ENCODE peak calls at places on chromosomes 3 and 15, in six cellular contexts. One of them, this sample, is unnamed.

GRCh38 chr3:44802006-44802405 is 40.4 kb downstream of the KIF15 start:
- DNase-seq in CD4-positive, alpha-beta memory T cell: no peak
- DNase-seq in MM.1S: no peak
- DNase-seq in HL-60: peak
- DNase-seq in SJSA1: no peak
- DNase-seq in sigmoid colon: no peak
- DNase-seq in this sample: no peak

GRCh38 chr15:82300883-82301282 is 38.3 kb downstream of the SAXO2 start:
- DNase-seq in SJSA1: no peak
- DNase-seq in HL-60: no peak
- DNase-seq in MM.1S: no peak
- DNase-seq in CD4-positive, alpha-beta memory T cell: no peak
- DNase-seq in sigmoid colon: peak
- DNase-seq in this sample: no peak

GRCh38 chr3:23004971-23005370 is 198.2 kb upstream of the UBE2E2 start:
- DNase-seq in CD4-positive, alpha-beta memory T cell: no peak
- DNase-seq in HL-60: no peak
- DNase-seq in SJSA1: peak
- DNase-seq in MM.1S: no peak
- DNase-seq in sigmoid colon: no peak
- DNase-seq in this sample: no peak

GRCh38 chr3:166444336-166444735 is 607.1 kb upstream of the BCHE start:
- DNase-seq in MM.1S: no peak
- DNase-seq in sigmoid colon: no peak
- DNase-seq in CD4-positive, alpha-beta memory T cell: no peak
- DNase-seq in SJSA1: no peak
- DNase-seq in HL-60: no peak
- DNase-seq in this sample: no peak

GRCh38 chr3:128152419-128153155 is 694 bp upstream of the EEFSEC start:
- DNase-seq in MM.1S: peak
- DNase-seq in CD4-positive, alpha-beta memory T cell: no peak
- DNase-seq in SJSA1: no peak
- DNase-seq in HL-60: peak
- DNase-seq in sigmoid colon: no peak
- DNase-seq in this sample: peak

GRCh38 chr3:108110965-108111364 is 20.1 kb upstream of the CD47 start:
- DNase-seq in MM.1S: no peak
- DNase-seq in HL-60: no peak
- DNase-seq in sigmoid colon: no peak
- DNase-seq in CD4-positive, alpha-beta memory T cell: no peak
- DNase-seq in SJSA1: no peak
- DNase-seq in this sample: no peak

GRCh38 chr3:149151843-149152242 is 22.4 kb downstream of the HPS3 start:
- DNase-seq in HL-60: peak
- DNase-seq in sigmoid colon: no peak
- DNase-seq in MM.1S: peak
- DNase-seq in SJSA1: peak
- DNase-seq in CD4-positive, alpha-beta memory T cell: no peak
- DNase-seq in this sample: no peak

GRCh38 chr15:78055923-78056713 is 21.4 kb downstream of the TBC1D2B start:
- DNase-seq in HL-60: no peak
- DNase-seq in CD4-positive, alpha-beta memory T cell: no peak
- DNase-seq in SJSA1: no peak
- DNase-seq in MM.1S: no peak
- DNase-seq in sigmoid colon: no peak
- DNase-seq in this sample: peak

GRCh38 chr15:72237286-72238224 is 6.6 kb upstream of the PKM start:
- DNase-seq in CD4-positive, alpha-beta memory T cell: peak
- DNase-seq in MM.1S: peak
- DNase-seq in HL-60: peak
- DNase-seq in SJSA1: peak
- DNase-seq in sigmoid colon: peak
- DNase-seq in this sample: no peak

GRCh38 chr15:76253851-76254440 is 57.3 kb downstream of the ETFA start:
- DNase-seq in SJSA1: no peak
- DNase-seq in HL-60: no peak
- DNase-seq in CD4-positive, alpha-beta memory T cell: no peak
- DNase-seq in MM.1S: no peak
- DNase-seq in sigmoid colon: no peak
- DNase-seq in this sample: no peak

GRCh38 chr15:31299588-31300207 is 26.9 kb upstream of the KLF13 start:
- DNase-seq in MM.1S: no peak
- DNase-seq in CD4-positive, alpha-beta memory T cell: no peak
- DNase-seq in HL-60: no peak
- DNase-seq in SJSA1: no peak
- DNase-seq in sigmoid colon: peak
- DNase-seq in this sample: no peak

GRCh38 chr3:58427661-58428361 is 5.8 kb downstream of the PDHB start:
- DNase-seq in MM.1S: no peak
- DNase-seq in sigmoid colon: no peak
- DNase-seq in CD4-positive, alpha-beta memory T cell: no peak
- DNase-seq in HL-60: no peak
- DNase-seq in SJSA1: no peak
- DNase-seq in this sample: no peak

GRCh38 chr3:58422756-58423324 is 10.8 kb downstream of the PDHB start:
- DNase-seq in CD4-positive, alpha-beta memory T cell: no peak
- DNase-seq in HL-60: no peak
- DNase-seq in SJSA1: no peak
- DNase-seq in sigmoid colon: no peak
- DNase-seq in MM.1S: no peak
- DNase-seq in this sample: no peak

GRCh38 chr3:58425782-58426181 is 7.8 kb downstream of the PDHB start:
- DNase-seq in MM.1S: no peak
- DNase-seq in HL-60: no peak
- DNase-seq in sigmoid colon: no peak
- DNase-seq in CD4-positive, alpha-beta memory T cell: no peak
- DNase-seq in SJSA1: no peak
- DNase-seq in this sample: no peak

GRCh38 chr3:58421004-58421403 is 12.6 kb downstream of the PDHB start:
- DNase-seq in MM.1S: no peak
- DNase-seq in CD4-positive, alpha-beta memory T cell: no peak
- DNase-seq in HL-60: no peak
- DNase-seq in sigmoid colon: no peak
- DNase-seq in SJSA1: no peak
- DNase-seq in this sample: no peak

GRCh38 chr3:58424613-58425012 is 9.0 kb downstream of the PDHB start:
- DNase-seq in SJSA1: no peak
- DNase-seq in HL-60: no peak
- DNase-seq in CD4-positive, alpha-beta memory T cell: no peak
- DNase-seq in sigmoid colon: no peak
- DNase-seq in MM.1S: no peak
- DNase-seq in this sample: no peak
- H3K27ac ChIP-seq in SJSA1: no peak
- H3K27ac ChIP-seq in HL-60: no peak
- H3K27ac ChIP-seq in CD4-positive, alpha-beta memory T cell: no peak
- H3K27ac ChIP-seq in sigmoid colon: peak
- H3K27ac ChIP-seq in MM.1S: no peak
- H3K27ac ChIP-seq in this sample: no peak

GRCh38 chr15:62163397-62163796 is 1.7 kb downstream of the C2CD4B start:
- DNase-seq in HL-60: no peak
- DNase-seq in CD4-positive, alpha-beta memory T cell: no peak
- DNase-seq in sigmoid colon: no peak
- DNase-seq in MM.1S: no peak
- DNase-seq in SJSA1: no peak
- DNase-seq in this sample: no peak
- H3K4me3 ChIP-seq in HL-60: no peak
- H3K4me3 ChIP-seq in CD4-positive, alpha-beta memory T cell: no peak
- H3K4me3 ChIP-seq in sigmoid colon: peak
- H3K4me3 ChIP-seq in MM.1S: no peak
- H3K4me3 ChIP-seq in SJSA1: no peak
- H3K4me3 ChIP-seq in this sample: no peak

DNA sequence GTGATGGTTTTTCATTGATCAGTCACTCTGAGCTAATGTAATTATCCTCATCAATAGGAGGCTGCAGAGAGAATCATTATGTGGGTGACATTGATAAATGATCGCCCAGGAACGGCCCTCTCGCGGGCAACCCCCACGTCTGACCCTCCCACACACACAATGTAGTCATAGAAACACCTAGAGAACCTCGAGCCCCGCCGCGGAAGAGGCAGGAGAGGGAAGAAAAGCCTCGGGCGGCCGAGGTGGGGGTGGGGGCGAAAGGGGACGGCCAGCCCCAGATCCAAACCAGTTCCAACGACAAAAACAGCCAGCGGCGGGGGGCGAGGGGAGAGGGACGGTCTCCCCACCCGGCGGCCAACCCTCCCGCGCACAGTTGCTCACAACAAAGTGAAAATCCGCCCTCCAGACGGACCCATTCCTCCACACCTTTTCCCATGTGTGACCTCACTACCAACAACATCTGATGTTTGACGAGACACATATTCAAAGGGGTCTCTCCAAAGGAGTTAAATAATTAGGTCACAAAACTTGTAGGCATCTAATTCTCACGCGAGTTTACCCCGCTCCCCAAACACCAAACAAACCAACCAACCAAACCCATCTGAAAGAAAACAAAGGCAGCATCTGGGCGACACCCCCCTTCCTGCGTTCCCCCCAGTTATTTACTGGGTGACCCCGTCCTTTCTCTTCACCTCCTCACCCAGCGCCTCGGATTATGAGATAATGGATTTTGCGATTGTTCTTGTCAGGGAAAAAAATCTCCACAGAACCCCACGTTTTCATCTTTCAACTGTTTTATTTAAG is 212.9 kb downstream of the MEIS2 start:
- DNase-seq in sigmoid colon: no peak
- DNase-seq in SJSA1: no peak
- DNase-seq in MM.1S: no peak
- DNase-seq in CD4-positive, alpha-beta memory T cell: no peak
- DNase-seq in HL-60: no peak
- DNase-seq in this sample: no peak
- H3K27ac ChIP-seq in sigmoid colon: peak
- H3K27ac ChIP-seq in SJSA1: no peak
- H3K27ac ChIP-seq in MM.1S: no peak
- H3K27ac ChIP-seq in CD4-positive, alpha-beta memory T cell: no peak
- H3K27ac ChIP-seq in HL-60: no peak
- H3K27ac ChIP-seq in this sample: no peak

DNA sequence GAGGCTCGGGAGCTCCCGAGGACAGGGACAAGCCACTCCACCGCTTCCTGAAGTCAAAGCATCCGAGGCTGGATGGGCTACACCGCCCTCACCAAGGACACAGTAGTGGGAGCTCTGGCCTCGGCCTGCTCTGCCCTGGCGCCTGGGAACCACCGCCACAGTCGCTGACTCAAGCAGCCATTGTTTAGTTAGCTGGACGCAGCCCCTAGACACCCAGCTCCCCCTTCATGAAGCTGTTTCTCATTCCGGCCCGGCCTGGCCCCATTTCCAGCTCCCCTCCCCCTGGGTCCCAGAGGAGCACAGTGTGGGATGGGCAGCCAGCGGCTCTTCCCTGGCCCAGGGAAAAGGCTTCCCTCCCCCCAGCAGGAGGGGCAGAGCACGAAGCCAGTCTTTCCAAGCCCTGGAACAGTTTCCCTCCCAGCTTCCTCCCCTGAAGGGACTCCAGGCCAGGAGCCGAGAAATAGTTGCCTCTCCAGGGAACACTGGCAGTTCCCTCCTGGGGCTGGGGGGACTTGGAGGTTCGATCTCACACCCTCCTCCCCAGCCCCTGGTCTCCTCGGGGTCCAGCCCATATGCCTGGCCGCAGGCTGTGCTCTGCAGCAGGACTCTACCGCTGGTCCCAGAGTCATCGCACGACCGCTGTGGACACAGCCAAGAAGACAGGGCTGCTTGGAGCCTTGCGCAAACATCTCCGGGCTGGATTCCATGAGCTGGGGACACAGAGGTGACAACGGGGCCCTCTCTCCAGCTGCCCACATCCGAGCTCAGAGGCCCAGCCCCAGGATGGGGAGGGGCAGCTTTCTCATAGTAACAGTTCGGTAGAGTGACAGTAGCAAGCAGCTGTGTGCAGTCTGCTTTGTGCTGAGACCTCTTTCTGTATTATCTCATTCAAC is 10.0 kb downstream of the PLXND1 start:
- DNase-seq in SJSA1: peak
- DNase-seq in CD4-positive, alpha-beta memory T cell: no peak
- DNase-seq in MM.1S: no peak
- DNase-seq in sigmoid colon: peak
- DNase-seq in HL-60: peak
- DNase-seq in this sample: no peak
- H3K4me3 ChIP-seq in SJSA1: no peak
- H3K4me3 ChIP-seq in CD4-positive, alpha-beta memory T cell: no peak
- H3K4me3 ChIP-seq in MM.1S: no peak
- H3K4me3 ChIP-seq in sigmoid colon: peak
- H3K4me3 ChIP-seq in HL-60: no peak
- H3K4me3 ChIP-seq in this sample: no peak

This sample was measured in CD8-positive, alpha-beta memory T cell.